ENCODE peak calls at places on chromosomes 2 and 18, in six cellular contexts. M is HepG2, P is GM23338, U is K562, I is GM12878, B is H1. C is an unnamed sample.

GRCh38 chr2:202721621-202722020 is 86.9 kb downstream of the FAM117B start:
- DNase-seq in M (peak), P (peak), U (no peak), I (no peak), B (no peak), C (no peak)

GRCh38 chr18:45733535-45733934 is 9.6 kb downstream of the SLC14A1 start:
- DNase-seq in M (no peak), P (peak), U (no peak), I (no peak), B (peak), C (peak)

GRCh38 chr2:197265931-197266330 is 44.6 kb downstream of the ANKRD44 start:
- DNase-seq in M (no peak), P (no peak), U (no peak), I (no peak), B (no peak), C (no peak)

GRCh38 chr18:60978338-60978737 is 354.9 kb upstream of the CDH20 start:
- DNase-seq in M (no peak), P (peak), U (no peak), I (no peak), B (no peak), C (no peak)

GRCh38 chr2:95334916-95335641 is 37.9 kb downstream of the KCNIP3 start:
- DNase-seq in M (no peak), P (no peak), U (no peak), I (no peak), B (no peak), C (no peak)

GRCh38 chr2:160695402-160696060 is 201.9 kb upstream of the RBMS1 start:
- DNase-seq in M (no peak), P (no peak), U (no peak), I (no peak), B (no peak), C (no peak)

GRCh38 chr2:5977477-5977876 is 285.3 kb downstream of the SOX11 start:
- DNase-seq in M (no peak), P (no peak), U (no peak), I (no peak), B (no peak), C (no peak)

GRCh38 chr2:42927334-42928160 is 135.2 kb upstream of the HAAO start:
- DNase-seq in M (peak), P (no peak), U (peak), I (no peak), B (no peak), C (no peak)

GRCh38 chr2:65159261-65159660 is 29.4 kb upstream of the RAB1A start:
- DNase-seq in M (no peak), P (no peak), U (no peak), I (no peak), B (no peak), C (no peak)

GRCh38 chr2:237143676-237144440 is 58.2 kb downstream of the COPS8 start:
- DNase-seq in M (no peak), P (no peak), U (no peak), I (no peak), B (no peak), C (no peak)

GRCh38 chr18:63192171-63192884 is 127.2 kb downstream of the BCL2 start:
- DNase-seq in M (no peak), P (no peak), U (no peak), I (no peak), B (no peak), C (no peak)

GRCh38 chr2:100813527-100813926 is 6.4 kb upstream of the NPAS2 start:
- DNase-seq in M (no peak), P (no peak), U (no peak), I (no peak), B (no peak), C (no peak)

GRCh38 chr2:182887753-182888415 is 21.4 kb upstream of the FRZB start:
- DNase-seq in M (no peak), P (no peak), U (no peak), I (no peak), B (no peak), C (no peak)

GRCh38 chr18:74183110-74183509 is 34.8 kb downstream of the TIMM21 start:
- DNase-seq in M (no peak), P (peak), U (no peak), I (no peak), B (no peak), C (no peak)

GRCh38 chr18:79570266-79571201 is 109.1 kb upstream of the CTDP1 start:
- DNase-seq in M (no peak), P (no peak), U (no peak), I (no peak), B (no peak), C (no peak)

GRCh38 chr2:156800781-156801366 is 364.7 kb downstream of the GPD2 start:
- DNase-seq in M (no peak), P (peak), U (no peak), I (no peak), B (no peak), C (no peak)

GRCh38 chr2:221850076-221850475 is 278.0 kb upstream of the EPHA4 start:
- DNase-seq in M (no peak), P (no peak), U (no peak), I (no peak), B (no peak), C (no peak)

GRCh38 chr18:8507881-8508280 is 101.4 kb upstream of the RAB12 start:
- DNase-seq in M (no peak), P (no peak), U (no peak), I (no peak), B (no peak), C (no peak)

GRCh38 chr2:59957539-59957938 is 595.9 kb downstream of the BCL11A start:
- DNase-seq in M (no peak), P (no peak), U (no peak), I (no peak), B (no peak), C (no peak)

GRCh38 chr18:43542016-43542415 is 264.7 kb upstream of the SYT4 start:
- DNase-seq in M (no peak), P (no peak), U (no peak), I (no peak), B (no peak), C (no peak)

GRCh38 chr2:42693013-42693575 is 70.8 kb downstream of the OXER1 start:
- DNase-seq in M (no peak), P (no peak), U (peak), I (no peak), B (no peak), C (no peak)

GRCh38 chr2:241870081-241870541 is 582 bp downstream of the RTP5 start:
- DNase-seq in M (no peak), P (no peak), U (no peak), I (no peak), B (no peak), C (no peak)

GRCh38 chr2:54577944-54578667 is 122.0 kb downstream of the SPTBN1 start:
- DNase-seq in M (no peak), P (no peak), U (no peak), I (no peak), B (no peak), C (no peak)

GRCh38 chr2:229679393-229680125 is 34.8 kb downstream of the DNER start:
- DNase-seq in M (no peak), P (no peak), U (no peak), I (no peak), B (no peak), C (no peak)

GRCh38 chr2:65057391-65058052 is 1.3 kb downstream of the CEP68 start:
- DNase-seq in M (peak), P (peak), U (no peak), I (peak), B (no peak), C (no peak)

GRCh38 chr18:10927290-10927979 is 221.9 kb downstream of the PIEZO2 start:
- DNase-seq in M (no peak), P (no peak), U (no peak), I (no peak), B (no peak), C (no peak)

GRCh38 chr18:57951110-57951796 is 92.8 kb upstream of the NEDD4L start:
- DNase-seq in M (peak), P (no peak), U (no peak), I (no peak), B (no peak), C (no peak)

GRCh38 chr2:33383838-33384237 is 92.6 kb upstream of the RASGRP3 start:
- DNase-seq in M (no peak), P (no peak), U (no peak), I (no peak), B (no peak), C (no peak)

GRCh38 chr2:148812306-148812705 is 62.7 kb upstream of the KIF5C start:
- DNase-seq in M (no peak), P (no peak), U (no peak), I (no peak), B (no peak), C (no peak)

GRCh38 chr2:25115902-25116301 is 52.5 kb downstream of the POMC start:
- DNase-seq in M (peak), P (no peak), U (no peak), I (no peak), B (no peak), C (no peak)

GRCh38 chr2:235478609-235479008 is 15.2 kb upstream of the AGAP1 start:
- DNase-seq in M (no peak), P (no peak), U (no peak), I (no peak), B (no peak), C (no peak)

GRCh38 chr2:239818531-239819011 is 206.6 kb downstream of the NDUFA10 start:
- DNase-seq in M (no peak), P (no peak), U (no peak), I (no peak), B (no peak), C (no peak)

GRCh38 chr2:222057249-222058073 is 241.3 kb downstream of the PAX3 start:
- DNase-seq in M (no peak), P (peak), U (peak), I (no peak), B (no peak), C (no peak)

GRCh38 chr2:216349366-216349765 is 22.9 kb downstream of the MARCHF4 start:
- DNase-seq in M (no peak), P (peak), U (no peak), I (no peak), B (no peak), C (peak)

GRCh38 chr2:172285010-172285621 is 142.3 kb upstream of the ITGA6 start:
- DNase-seq in M (no peak), P (peak), U (no peak), I (no peak), B (no peak), C (peak)
- TF ChIP-seq CREB1 in M (no peak), P (no peak), U (no peak), I (no peak), B (no peak), C (no peak)

DNA sequence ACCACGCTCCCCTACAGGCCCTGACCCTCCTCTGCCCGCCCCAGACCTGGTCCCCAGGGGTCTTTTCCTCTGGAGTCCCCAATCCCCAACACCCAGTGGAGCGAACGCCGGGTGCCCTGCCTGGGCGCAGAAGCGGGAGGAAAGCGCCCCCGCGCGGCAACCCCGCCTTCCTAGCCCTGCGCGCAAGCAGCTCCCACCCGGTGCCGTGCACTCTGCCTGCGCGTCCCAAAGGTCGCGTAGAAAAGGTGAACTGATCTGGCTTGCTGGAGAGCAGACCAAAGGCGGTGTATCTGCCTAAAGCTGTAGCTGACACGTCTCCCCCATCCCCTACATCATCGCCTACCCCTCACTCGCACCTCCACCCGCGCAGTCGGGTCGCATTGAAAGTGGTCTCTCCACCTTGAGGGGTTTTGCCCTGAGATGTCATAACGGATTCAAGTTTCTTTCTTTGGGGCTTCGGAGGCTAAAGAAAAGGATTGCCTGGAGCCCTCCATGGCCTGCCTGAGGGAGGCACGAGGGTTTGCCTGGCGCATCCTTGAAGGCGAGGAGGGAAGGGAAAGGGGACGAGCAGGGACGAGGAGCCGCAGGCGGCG is 5.7 kb downstream of the GAD1 start:
- DNase-seq in M (no peak), P (peak), U (no peak), I (no peak), B (no peak), C (peak)
- TF ChIP-seq CTCF in M (peak), P (peak), U (no peak), I (peak), B (peak), C (peak)

GRCh38 chr2:31319391-31320175 is 85.6 kb downstream of the EHD3 start:
- DNase-seq in M (no peak), P (no peak), U (no peak), I (peak), B (no peak), C (no peak)

GRCh38 chr2:31312898-31313297 is 78.9 kb downstream of the EHD3 start:
- DNase-seq in M (no peak), P (no peak), U (no peak), I (no peak), B (no peak), C (no peak)

GRCh38 chr2:31322376-31322775 is 88.4 kb downstream of the EHD3 start:
- DNase-seq in M (no peak), P (no peak), U (no peak), I (no peak), B (no peak), C (no peak)

GRCh38 chr2:31318360-31319336 is 84.7 kb downstream of the EHD3 start:
- DNase-seq in M (no peak), P (no peak), U (no peak), I (peak), B (no peak), C (no peak)

DNA sequence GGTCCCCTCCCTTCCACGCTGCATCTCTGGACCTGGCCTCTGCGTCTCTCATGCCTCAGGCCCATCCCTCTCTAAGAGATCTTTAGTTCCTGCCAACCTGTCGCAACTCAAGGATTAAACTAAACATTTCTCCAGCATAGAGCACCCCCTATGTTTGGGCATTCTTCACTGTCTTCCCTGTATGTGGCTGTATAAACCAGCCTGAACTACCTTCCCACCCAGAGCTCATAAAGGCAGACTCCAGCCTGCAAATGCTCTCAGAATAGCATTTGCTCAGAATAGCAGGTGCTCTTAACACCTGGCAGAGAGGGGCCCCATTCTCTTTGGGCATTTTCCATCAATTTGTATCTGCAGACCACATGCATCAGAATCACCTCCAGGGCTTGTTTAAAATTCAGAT is 83.4 kb downstream of the EHD3 start:
- DNase-seq in M (no peak), P (no peak), U (no peak), I (no peak), B (no peak), C (no peak)
- TF ChIP-seq CREB1 in M (no peak), P (no peak), U (no peak), I (no peak), B (no peak), C (no peak)

GRCh38 chr2:105769504-105769903 is 24.8 kb downstream of the NCK2 start:
- DNase-seq in M (no peak), P (peak), U (no peak), I (no peak), B (no peak), C (peak)
- TF ChIP-seq CTCF in M (no peak), P (no peak), U (no peak), I (no peak), B (no peak), C (no peak)

DNA sequence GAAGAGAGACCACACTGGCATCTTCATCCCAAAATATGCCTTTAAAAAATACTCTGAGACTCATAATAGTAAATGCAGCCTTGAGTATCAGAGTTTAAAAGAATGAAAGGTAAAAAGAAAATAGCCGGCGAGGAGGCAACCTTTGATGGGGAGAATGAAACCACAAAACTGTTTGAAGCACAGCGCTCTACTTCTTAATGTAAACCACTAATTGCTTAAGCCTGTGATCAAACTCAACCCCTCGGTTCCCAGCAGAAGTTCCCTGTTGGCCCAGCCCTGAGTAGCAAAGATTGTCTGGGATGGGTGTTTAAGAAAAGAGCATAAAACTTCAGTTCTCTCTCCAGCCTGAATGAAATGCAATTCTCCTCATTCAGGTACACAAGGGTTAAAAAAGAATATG is 44.7 kb downstream of the VIT start:
- DNase-seq in M (no peak), P (no peak), U (no peak), I (no peak), B (no peak), C (no peak)
- TF ChIP-seq CREB1 in M (no peak), P (no peak), U (no peak), I (no peak), B (no peak), C (no peak)

DNA sequence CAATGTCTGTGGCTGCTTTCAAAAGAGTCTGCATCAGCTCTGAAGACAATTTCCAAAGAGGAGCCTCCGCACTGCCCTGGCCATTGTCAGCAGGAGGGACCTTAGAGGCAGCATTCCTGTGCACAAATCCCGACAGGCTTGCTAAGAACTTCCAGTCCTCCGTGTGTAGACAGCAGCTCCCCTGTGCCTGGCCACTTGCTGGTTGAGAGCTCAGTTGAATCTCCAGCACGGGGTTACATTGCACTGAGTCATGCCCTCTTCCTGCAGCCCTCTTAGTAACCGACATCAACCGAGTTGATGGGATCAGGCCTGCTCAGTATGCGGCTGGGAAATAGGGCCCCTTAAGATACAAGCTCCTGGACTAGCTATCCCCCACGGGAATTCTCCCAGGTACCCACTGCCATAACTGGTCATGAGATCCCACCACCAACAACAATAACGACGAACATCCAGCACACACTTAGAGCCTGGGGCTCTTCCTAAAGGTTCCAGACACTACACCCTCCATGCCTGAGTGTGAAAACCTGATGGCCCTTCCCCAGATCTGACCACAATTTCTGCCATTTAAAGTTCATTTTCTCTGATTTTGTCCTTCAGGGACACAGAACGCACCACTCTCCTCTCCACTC is 12.0 kb downstream of the ATP6V1B1 start:
- DNase-seq in M (no peak), P (no peak), U (no peak), I (no peak), B (no peak), C (no peak)
- TF ChIP-seq CTCF in M (no peak), P (no peak), U (no peak), I (no peak), B (no peak), C (no peak)

DNA sequence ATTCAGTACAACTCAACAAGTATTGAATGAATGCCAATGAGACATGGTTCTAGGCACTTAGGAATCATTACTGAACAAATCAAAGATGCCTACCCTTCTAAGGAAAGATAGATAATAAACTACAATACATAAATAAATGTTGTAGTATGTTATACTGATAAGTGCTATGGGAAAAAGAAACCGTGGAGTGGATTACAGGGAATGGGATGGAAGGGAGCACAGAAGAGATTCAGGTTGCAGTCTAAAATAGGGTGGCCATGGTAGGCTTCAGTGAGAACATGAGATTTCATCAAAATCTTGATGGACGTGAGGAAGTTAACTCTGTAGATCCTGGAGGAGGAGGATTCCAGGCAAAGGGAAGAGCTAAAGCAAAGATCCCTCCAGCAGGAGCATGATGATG is 17.9 kb upstream of the CREB1 start:
- DNase-seq in M (no peak), P (peak), U (no peak), I (no peak), B (no peak), C (no peak)
- TF ChIP-seq CREB1 in M (no peak), P (no peak), U (no peak), I (no peak), B (no peak), C (no peak)

GRCh38 chr2:155205201-155205600 is 506.7 kb downstream of the KCNJ3 start:
- DNase-seq in M (no peak), P (no peak), U (no peak), I (no peak), B (no peak), C (no peak)

DNA sequence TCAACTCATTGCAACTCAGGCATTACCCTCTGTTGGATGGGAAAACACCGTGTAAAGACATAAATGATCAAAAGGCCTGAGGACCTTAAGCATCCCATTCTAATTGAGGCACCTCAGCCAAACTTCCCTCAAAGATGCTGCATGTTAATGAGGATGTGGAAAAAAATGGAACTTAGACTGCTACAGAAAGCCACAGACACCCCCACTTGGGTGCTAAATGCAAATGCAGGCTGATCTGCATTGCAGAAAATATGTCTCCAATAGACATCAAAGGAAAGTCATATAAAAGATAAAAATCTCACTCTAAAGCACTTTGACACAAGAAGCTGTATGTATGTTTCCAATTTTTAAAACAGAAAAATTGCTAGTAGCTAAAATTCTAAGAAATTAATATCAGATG is 504.7 kb downstream of the KCNJ3 start:
- DNase-seq in M (no peak), P (no peak), U (no peak), I (no peak), B (no peak), C (no peak)
- TF ChIP-seq CTCF in M (no peak), P (no peak), U (no peak), I (peak), B (no peak), C (no peak)

GRCh38 chr2:19299032-19299431 is 59.4 kb downstream of the OSR1 start:
- DNase-seq in M (no peak), P (no peak), U (no peak), I (no peak), B (no peak), C (no peak)
- TF ChIP-seq CREB1 in M (no peak), P (no peak), U (no peak), I (no peak), B (no peak), C (no peak)